ENCODE peak calls at places on chromosomes 7 and 10, in six cellular contexts. One of them, this sample, is unnamed.

GRCh38 chr10:79081353-79082034 is 12.7 kb downstream of the ZMIZ1 start:
- DNase-seq in activated T-helper 1 cell treated with Interleukin-2 at 50 U/mL for 16 hours: no peak
- DNase-seq in EL: peak; percentile 91
- DNase-seq in naive thymus-derived CD8-positive, alpha-beta T cell: no peak
- DNase-seq in AG04450: peak; percentile 80
- DNase-seq in RCC 7860: peak; percentile 28
- DNase-seq in this sample: no peak

GRCh38 chr7:28768577-28769147 is 189.5 kb downstream of the TRIL start:
- DNase-seq in EL: peak; percentile 85
- DNase-seq in AG04450: no peak
- DNase-seq in naive thymus-derived CD8-positive, alpha-beta T cell: no peak
- DNase-seq in RCC 7860: peak; percentile 44
- DNase-seq in activated T-helper 1 cell treated with Interleukin-2 at 50 U/mL for 16 hours: no peak
- DNase-seq in this sample: no peak

GRCh38 chr10:132962623-132963429 is 20.5 kb upstream of the CFAP46 start:
- DNase-seq in EL: peak; percentile 33
- DNase-seq in AG04450: no peak
- DNase-seq in RCC 7860: no peak
- DNase-seq in naive thymus-derived CD8-positive, alpha-beta T cell: no peak
- DNase-seq in activated T-helper 1 cell treated with Interleukin-2 at 50 U/mL for 16 hours: no peak
- DNase-seq in this sample: no peak

GRCh38 chr10:110074298-110074697 is 66.5 kb downstream of the ADD3 start:
- DNase-seq in naive thymus-derived CD8-positive, alpha-beta T cell: no peak
- DNase-seq in RCC 7860: no peak
- DNase-seq in EL: no peak
- DNase-seq in AG04450: no peak
- DNase-seq in activated T-helper 1 cell treated with Interleukin-2 at 50 U/mL for 16 hours: no peak
- DNase-seq in this sample: no peak

GRCh38 chr7:40219917-40220316 is 85.1 kb downstream of the SUGCT start:
- DNase-seq in activated T-helper 1 cell treated with Interleukin-2 at 50 U/mL for 16 hours: no peak
- DNase-seq in EL: peak; percentile 89
- DNase-seq in naive thymus-derived CD8-positive, alpha-beta T cell: no peak
- DNase-seq in AG04450: no peak
- DNase-seq in RCC 7860: peak; percentile 33
- DNase-seq in this sample: no peak

GRCh38 chr10:47025540-47026300 is 114.5 kb downstream of the PTPN20 start:
- DNase-seq in AG04450: no peak
- DNase-seq in RCC 7860: no peak
- DNase-seq in EL: peak; percentile 63
- DNase-seq in naive thymus-derived CD8-positive, alpha-beta T cell: no peak
- DNase-seq in activated T-helper 1 cell treated with Interleukin-2 at 50 U/mL for 16 hours: no peak
- DNase-seq in this sample: no peak

GRCh38 chr7:139828880-139829653 is at the start of gene TBXAS1:
- DNase-seq in RCC 7860: peak; percentile 90
- DNase-seq in activated T-helper 1 cell treated with Interleukin-2 at 50 U/mL for 16 hours: no peak
- DNase-seq in naive thymus-derived CD8-positive, alpha-beta T cell: no peak
- DNase-seq in EL: no peak
- DNase-seq in AG04450: no peak
- DNase-seq in this sample: peak; percentile 67

GRCh38 chr10:63414481-63415260 is 51.1 kb downstream of the JMJD1C start:
- DNase-seq in RCC 7860: no peak
- DNase-seq in naive thymus-derived CD8-positive, alpha-beta T cell: no peak
- DNase-seq in EL: peak; percentile 49
- DNase-seq in activated T-helper 1 cell treated with Interleukin-2 at 50 U/mL for 16 hours: no peak
- DNase-seq in AG04450: peak; percentile 43
- DNase-seq in this sample: no peak

GRCh38 chr10:83647519-83647918 is 491.8 kb upstream of the GHITM start:
- DNase-seq in AG04450: no peak
- DNase-seq in EL: no peak
- DNase-seq in naive thymus-derived CD8-positive, alpha-beta T cell: no peak
- DNase-seq in RCC 7860: no peak
- DNase-seq in activated T-helper 1 cell treated with Interleukin-2 at 50 U/mL for 16 hours: no peak
- DNase-seq in this sample: no peak

GRCh38 chr7:141915565-141915964 is 634 bp upstream of the OR9A4 start:
- DNase-seq in activated T-helper 1 cell treated with Interleukin-2 at 50 U/mL for 16 hours: no peak
- DNase-seq in naive thymus-derived CD8-positive, alpha-beta T cell: no peak
- DNase-seq in EL: no peak
- DNase-seq in RCC 7860: no peak
- DNase-seq in AG04450: no peak
- DNase-seq in this sample: no peak

GRCh38 chr10:129865960-129866359 is 98.1 kb downstream of the EBF3 start:
- DNase-seq in activated T-helper 1 cell treated with Interleukin-2 at 50 U/mL for 16 hours: no peak
- DNase-seq in RCC 7860: no peak
- DNase-seq in naive thymus-derived CD8-positive, alpha-beta T cell: no peak
- DNase-seq in AG04450: no peak
- DNase-seq in EL: no peak
- DNase-seq in this sample: no peak

GRCh38 chr10:88896336-88897018 is 16.4 kb downstream of the STAMBPL1 start:
- DNase-seq in activated T-helper 1 cell treated with Interleukin-2 at 50 U/mL for 16 hours: no peak
- DNase-seq in EL: no peak
- DNase-seq in naive thymus-derived CD8-positive, alpha-beta T cell: no peak
- DNase-seq in RCC 7860: peak; percentile 35
- DNase-seq in AG04450: no peak
- DNase-seq in this sample: no peak

GRCh38 chr7:141312395-141312794 is 238.5 kb downstream of the TMEM178B start:
- DNase-seq in activated T-helper 1 cell treated with Interleukin-2 at 50 U/mL for 16 hours: no peak
- DNase-seq in EL: no peak
- DNase-seq in AG04450: no peak
- DNase-seq in RCC 7860: no peak
- DNase-seq in naive thymus-derived CD8-positive, alpha-beta T cell: no peak
- DNase-seq in this sample: no peak

GRCh38 chr10:124077216-124077615 is 16.2 kb downstream of the CHST15 start:
- DNase-seq in activated T-helper 1 cell treated with Interleukin-2 at 50 U/mL for 16 hours: no peak
- DNase-seq in naive thymus-derived CD8-positive, alpha-beta T cell: no peak
- DNase-seq in EL: no peak
- DNase-seq in AG04450: no peak
- DNase-seq in RCC 7860: no peak
- DNase-seq in this sample: no peak

GRCh38 chr7:124032369-124033092 is at the start of gene TMEM229A:
- DNase-seq in EL: peak; percentile 13
- DNase-seq in activated T-helper 1 cell treated with Interleukin-2 at 50 U/mL for 16 hours: no peak
- DNase-seq in RCC 7860: no peak
- DNase-seq in naive thymus-derived CD8-positive, alpha-beta T cell: no peak
- DNase-seq in AG04450: no peak
- DNase-seq in this sample: no peak

GRCh38 chr10:34537629-34538231 is 277.4 kb downstream of the PARD3 start:
- DNase-seq in EL: no peak
- DNase-seq in RCC 7860: no peak
- DNase-seq in activated T-helper 1 cell treated with Interleukin-2 at 50 U/mL for 16 hours: no peak
- DNase-seq in AG04450: no peak
- DNase-seq in naive thymus-derived CD8-positive, alpha-beta T cell: no peak
- DNase-seq in this sample: no peak

GRCh38 chr10:131821378-131822012 is 79.3 kb upstream of the PPP2R2D start:
- DNase-seq in activated T-helper 1 cell treated with Interleukin-2 at 50 U/mL for 16 hours: no peak
- DNase-seq in EL: no peak
- DNase-seq in AG04450: no peak
- DNase-seq in naive thymus-derived CD8-positive, alpha-beta T cell: no peak
- DNase-seq in RCC 7860: no peak
- DNase-seq in this sample: no peak

GRCh38 chr7:67309764-67310548 is 313.3 kb downstream of the TYW1 start:
- DNase-seq in EL: no peak
- DNase-seq in naive thymus-derived CD8-positive, alpha-beta T cell: no peak
- DNase-seq in activated T-helper 1 cell treated with Interleukin-2 at 50 U/mL for 16 hours: no peak
- DNase-seq in AG04450: no peak
- DNase-seq in RCC 7860: no peak
- DNase-seq in this sample: no peak

GRCh38 chr10:26879744-26880143 is 19.0 kb upstream of the ABI1 start:
- DNase-seq in RCC 7860: no peak
- DNase-seq in naive thymus-derived CD8-positive, alpha-beta T cell: no peak
- DNase-seq in EL: no peak
- DNase-seq in AG04450: no peak
- DNase-seq in activated T-helper 1 cell treated with Interleukin-2 at 50 U/mL for 16 hours: no peak
- DNase-seq in this sample: no peak

GRCh38 chr7:4103352-4104091 is 578.6 kb upstream of the FOXK1 start:
- DNase-seq in RCC 7860: peak; percentile 20
- DNase-seq in AG04450: no peak
- DNase-seq in EL: no peak
- DNase-seq in activated T-helper 1 cell treated with Interleukin-2 at 50 U/mL for 16 hours: no peak
- DNase-seq in naive thymus-derived CD8-positive, alpha-beta T cell: no peak
- DNase-seq in this sample: no peak

GRCh38 chr10:95339863-95340262 is 49.1 kb upstream of the PDLIM1 start:
- DNase-seq in AG04450: no peak
- DNase-seq in EL: no peak
- DNase-seq in activated T-helper 1 cell treated with Interleukin-2 at 50 U/mL for 16 hours: no peak
- DNase-seq in RCC 7860: no peak
- DNase-seq in naive thymus-derived CD8-positive, alpha-beta T cell: no peak
- DNase-seq in this sample: no peak

GRCh38 chr10:104622598-104623209 is 18.4 kb upstream of the SORCS3 start:
- DNase-seq in activated T-helper 1 cell treated with Interleukin-2 at 50 U/mL for 16 hours: no peak
- DNase-seq in naive thymus-derived CD8-positive, alpha-beta T cell: no peak
- DNase-seq in EL: peak; percentile 35
- DNase-seq in RCC 7860: no peak
- DNase-seq in AG04450: no peak
- DNase-seq in this sample: no peak

GRCh38 chr7:98165827-98166667 is 45.2 kb upstream of the BHLHA15 start:
- DNase-seq in RCC 7860: no peak
- DNase-seq in naive thymus-derived CD8-positive, alpha-beta T cell: peak; percentile 79
- DNase-seq in AG04450: no peak
- DNase-seq in activated T-helper 1 cell treated with Interleukin-2 at 50 U/mL for 16 hours: no peak
- DNase-seq in EL: no peak
- DNase-seq in this sample: no peak

GRCh38 chr7:107190090-107190489 is 21.3 kb downstream of the HBP1 start:
- DNase-seq in naive thymus-derived CD8-positive, alpha-beta T cell: no peak
- DNase-seq in EL: no peak
- DNase-seq in activated T-helper 1 cell treated with Interleukin-2 at 50 U/mL for 16 hours: no peak
- DNase-seq in AG04450: no peak
- DNase-seq in RCC 7860: no peak
- DNase-seq in this sample: no peak

GRCh38 chr7:118352854-118353453 is 128.4 kb downstream of the ANKRD7 start:
- DNase-seq in RCC 7860: peak; percentile 27
- DNase-seq in AG04450: no peak
- DNase-seq in EL: no peak
- DNase-seq in naive thymus-derived CD8-positive, alpha-beta T cell: no peak
- DNase-seq in activated T-helper 1 cell treated with Interleukin-2 at 50 U/mL for 16 hours: no peak
- DNase-seq in this sample: no peak

GRCh38 chr10:120783901-120784300 is 67.3 kb upstream of the WDR11 start:
- DNase-seq in EL: no peak
- DNase-seq in activated T-helper 1 cell treated with Interleukin-2 at 50 U/mL for 16 hours: no peak
- DNase-seq in naive thymus-derived CD8-positive, alpha-beta T cell: no peak
- DNase-seq in AG04450: no peak
- DNase-seq in RCC 7860: no peak
- DNase-seq in this sample: no peak

This sample was measured in SIG-M5.